ENCODE peak calls at places on chromosome 18, in six cellular contexts. L is A549, T is sigmoid colon, C is adrenal gland, X is IMR-90, S is HCT116. G is an unnamed sample.

GRCh38 chr18:79548077-79548450 is 131.5 kb upstream of the CTDP1 start:
- DNase-seq in C (no peak), S (no peak), X (no peak), T (peak), L (no peak), G (no peak)

GRCh38 chr18:49492694-49493033 is 5.6 kb upstream of the C18orf32 start:
- DNase-seq in C (no peak), L (no peak), S (no peak), T (no peak), X (no peak), G (no peak)

GRCh38 chr18:65955747-65956146 is 204.9 kb downstream of the CDH7 start:
- DNase-seq in T (no peak), X (no peak), C (no peak), L (no peak), S (no peak), G (no peak)

GRCh38 chr18:55236150-55236931 is 277.1 kb upstream of the CCDC68 start:
- DNase-seq in T (no peak), S (no peak), X (peak), L (no peak), C (no peak), G (no peak)

GRCh38 chr18:63320690-63321265 is 1.2 kb upstream of the BCL2 start:
- DNase-seq in S (no peak), L (peak), T (peak), X (peak), C (peak), G (peak)

GRCh38 chr18:48675912-48676311 is 137.1 kb downstream of the CTIF start:
- DNase-seq in C (no peak), T (peak), X (no peak), S (no peak), L (no peak), G (no peak)

GRCh38 chr18:51266736-51267135 is 69.3 kb upstream of the MEX3C start:
- DNase-seq in L (no peak), C (no peak), X (no peak), T (no peak), S (no peak), G (no peak)

GRCh38 chr18:48592540-48592939 is 53.7 kb downstream of the CTIF start:
- DNase-seq in S (no peak), T (no peak), L (no peak), X (no peak), C (no peak), G (no peak)

GRCh38 chr18:35582310-35582682 is 756 bp downstream of the GALNT1 start:
- DNase-seq in X (no peak), S (no peak), L (no peak), T (no peak), C (no peak), G (no peak)

GRCh38 chr18:30862900-30863299 is 179.6 kb downstream of the DSC3 start:
- DNase-seq in T (no peak), X (no peak), L (no peak), C (no peak), S (no peak), G (no peak)

GRCh38 chr18:56402872-56403516 is 235.4 kb downstream of the TXNL1 start:
- DNase-seq in C (no peak), X (peak), S (no peak), L (peak), T (no peak), G (no peak)

GRCh38 chr18:49521251-49521650 is 34.2 kb upstream of the C18orf32 start:
- DNase-seq in X (no peak), L (no peak), C (no peak), T (peak), S (peak), G (no peak)

GRCh38 chr18:79781331-79781941 is 16.3 kb upstream of the KCNG2 start:
- DNase-seq in S (no peak), L (no peak), T (peak), C (no peak), X (no peak), G (peak)

GRCh38 chr18:68394705-68395104 is 320.2 kb downstream of the TMX3 start:
- DNase-seq in T (no peak), X (peak), S (no peak), L (no peak), C (no peak), G (no peak)

GRCh38 chr18:44887227-44887631 is 206.5 kb downstream of the SETBP1 start:
- DNase-seq in T (no peak), S (no peak), C (no peak), X (peak), L (no peak), G (no peak)

GRCh38 chr18:35582899-35583558 is 1.5 kb downstream of the GALNT1 start:
- DNase-seq in C (no peak), S (no peak), X (peak), T (no peak), L (no peak), G (no peak)

GRCh38 chr18:30886998-30887397 is 155.5 kb downstream of the DSC3 start:
- DNase-seq in X (no peak), L (no peak), C (no peak), S (no peak), T (no peak), G (no peak)

GRCh38 chr18:37398248-37398920 is 167.2 kb downstream of the CELF4 start:
- DNase-seq in C (no peak), S (no peak), L (no peak), X (peak), T (no peak), G (no peak)

GRCh38 chr18:13221821-13222220 is 3.3 kb downstream of the LDLRAD4 start:
- DNase-seq in X (no peak), L (no peak), S (no peak), C (peak), T (peak), G (peak)

GRCh38 chr18:59139615-59140286 is at the start of gene SEC11C:
- DNase-seq in S (peak), X (peak), C (peak), T (peak), L (peak), G (peak)
- TF ChIP-seq POLR2A in S (peak), X (no peak), C (no peak), T (no peak), L (peak), G (no peak)

GRCh38 chr18:70337139-70337972 is 48.5 kb downstream of the SOCS6 start:
- DNase-seq in S (peak), T (no peak), X (peak), L (peak), C (peak), G (no peak)
- H3K4me3 ChIP-seq in S (peak), T (no peak), X (no peak), L (no peak), C (no peak), G (no peak)

DNA sequence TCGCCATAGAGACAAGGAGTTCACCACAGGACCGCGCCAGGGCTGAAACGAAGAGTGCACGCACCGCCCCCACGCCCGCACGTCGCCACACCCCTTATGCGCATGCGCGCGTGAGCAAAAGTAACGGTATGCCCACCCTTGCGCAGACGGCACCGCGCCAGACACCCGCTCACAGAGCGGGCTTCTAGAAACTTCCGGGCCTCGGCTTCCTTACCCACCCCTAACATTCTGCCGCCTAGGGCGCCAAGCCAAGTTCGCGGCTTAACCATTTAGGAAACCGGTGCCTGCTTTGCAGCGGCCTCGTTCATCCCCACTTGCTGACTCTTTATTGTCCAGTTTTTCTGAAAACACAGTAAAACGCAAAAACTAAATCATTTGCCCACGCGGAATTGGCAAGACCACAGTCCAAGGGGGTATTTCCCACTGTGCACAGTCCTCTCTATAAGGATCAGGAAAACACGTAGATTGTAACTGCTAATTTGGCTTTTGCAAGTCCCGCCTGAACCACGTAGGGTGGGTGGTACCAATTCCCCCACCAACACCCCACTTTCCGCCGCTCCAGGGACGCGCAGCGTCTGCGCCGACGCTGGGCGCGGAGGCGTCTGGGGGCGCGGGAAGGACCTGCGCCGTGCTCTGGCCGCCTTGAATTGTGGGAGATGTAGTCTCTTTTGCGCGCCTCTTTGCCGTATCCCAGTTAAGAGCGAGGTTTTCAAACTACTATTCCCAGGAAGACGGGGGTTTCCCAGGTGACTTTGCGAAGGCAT is at the start of the genes FBXO15 and TIMM21:
- DNase-seq in T (peak), C (peak), S (peak), L (peak), X (peak), G (peak)
- TF ChIP-seq POLR2A in T (peak), C (peak), S (peak), L (peak), X (peak), G (peak)

DNA sequence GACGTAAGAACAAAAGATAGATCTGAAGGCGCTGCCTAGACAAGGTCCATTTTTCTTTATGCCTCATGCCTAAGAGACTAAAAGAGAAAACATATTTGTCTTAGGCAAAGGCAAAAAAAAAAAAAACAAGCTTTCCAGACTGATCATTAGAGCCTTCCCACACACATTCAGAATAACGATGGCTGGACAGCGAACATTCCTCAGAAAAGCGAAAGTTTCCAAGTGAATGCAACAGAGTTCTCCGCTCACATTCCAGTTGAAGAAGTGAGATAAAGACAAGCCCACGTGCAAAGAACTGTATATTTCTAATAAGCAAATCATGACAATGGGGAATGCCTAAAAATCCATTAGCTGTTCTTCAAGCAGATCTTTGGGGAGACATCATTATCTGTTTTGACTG is 347.9 kb downstream of the METTL4 start:
- DNase-seq in L (no peak), C (no peak), T (no peak), X (no peak), S (no peak), G (no peak)
- H3K4me3 ChIP-seq in L (no peak), C (peak), T (no peak), X (no peak), S (no peak), G (no peak)

DNA sequence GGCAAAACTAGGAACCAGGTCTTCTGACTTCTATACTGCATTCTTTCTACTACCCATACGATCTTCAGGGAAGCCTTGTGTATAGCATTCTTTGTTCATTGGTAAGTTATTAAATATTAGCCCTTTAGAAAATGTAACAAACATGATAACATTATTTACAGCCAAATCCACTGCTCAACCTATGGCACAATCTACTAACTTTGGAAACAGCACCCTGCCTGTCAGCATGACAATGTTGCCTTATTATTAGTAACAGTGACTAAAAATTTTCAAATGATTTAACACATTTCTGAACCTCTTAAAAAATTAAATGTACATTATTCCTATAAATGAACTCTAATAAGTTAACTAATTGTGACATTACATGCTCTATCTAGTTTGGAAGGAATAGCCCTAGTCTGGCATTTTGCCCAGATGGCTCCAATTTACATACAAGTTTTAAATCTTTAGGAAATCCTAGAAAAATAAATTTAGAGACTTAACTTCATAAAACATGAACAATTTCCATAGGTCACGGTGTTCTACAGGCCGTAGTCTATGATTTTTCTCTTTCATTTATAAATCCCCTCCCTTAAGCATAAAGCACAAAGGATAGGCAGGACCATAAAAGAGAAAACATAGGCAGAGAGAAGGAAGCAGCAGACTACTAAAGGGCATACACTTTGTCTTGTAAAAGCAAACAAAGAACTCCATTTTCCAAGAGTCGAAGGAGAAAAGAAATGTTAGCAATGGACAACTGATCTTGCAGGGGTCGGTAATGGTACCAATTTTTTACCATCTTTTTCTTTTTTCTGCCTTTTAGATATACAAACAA is 33.6 kb downstream of the YES1 start:
- DNase-seq in C (no peak), T (no peak), S (no peak), L (no peak), X (peak), G (no peak)
- TF ChIP-seq POLR2A in C (no peak), T (no peak), S (no peak), L (no peak), X (no peak), G (no peak)

GRCh38 chr18:42296723-42297122 is 341.7 kb downstream of the PIK3C3 start:
- DNase-seq in S (no peak), T (no peak), C (no peak), L (no peak), X (no peak), G (no peak)

GRCh38 chr18:42296192-42296591 is 341.2 kb downstream of the PIK3C3 start:
- DNase-seq in T (no peak), S (no peak), C (no peak), L (no peak), X (no peak), G (no peak)

DNA sequence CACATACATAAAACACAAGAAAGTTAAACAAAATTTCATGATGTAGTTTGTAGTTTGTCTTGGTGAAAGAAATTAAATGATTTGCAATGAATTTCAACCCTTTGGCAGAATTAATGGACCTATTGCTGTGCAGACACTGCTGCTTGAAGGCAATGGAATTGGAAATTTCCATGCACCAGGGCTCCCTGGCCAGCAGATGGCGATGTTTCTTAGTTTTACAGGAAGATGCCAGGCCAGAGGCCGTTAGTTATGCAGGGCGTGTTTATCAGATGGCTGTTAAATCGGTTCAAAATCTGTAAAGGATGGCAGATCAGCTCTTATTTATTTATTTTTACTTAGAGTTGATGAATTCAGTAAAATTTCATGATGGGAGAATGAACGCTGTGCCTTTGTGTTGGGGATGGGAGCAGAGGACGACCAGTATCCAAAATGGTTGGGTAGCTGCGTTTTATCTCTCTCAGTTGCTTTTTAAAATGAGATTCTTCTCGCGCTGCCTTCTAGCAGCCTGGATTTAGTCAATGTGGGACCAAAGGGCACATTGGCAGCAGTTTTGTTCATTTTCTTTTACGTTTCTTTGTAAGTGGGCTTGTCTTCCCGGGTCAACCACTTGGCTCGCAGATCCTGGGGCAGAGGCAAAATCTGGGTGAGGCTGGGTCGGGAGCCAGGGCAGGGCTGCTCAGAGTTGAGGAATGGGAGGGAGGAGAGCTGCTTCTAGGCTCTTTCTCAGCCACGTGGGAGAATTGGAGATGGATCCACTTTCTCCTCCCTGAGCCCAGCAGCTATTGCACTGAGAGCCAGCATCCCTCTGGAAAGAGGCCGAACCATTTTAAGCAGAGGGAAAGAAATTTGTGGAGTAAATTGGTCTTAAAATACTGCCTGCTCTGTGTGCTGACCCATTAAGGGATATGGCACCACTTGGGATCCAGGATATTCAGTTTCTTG is 344.0 kb downstream of the PIK3C3 start:
- DNase-seq in T (peak), L (peak), C (peak), X (peak), S (peak), G (peak)
- H3K4me3 ChIP-seq in T (peak), L (no peak), C (peak), X (no peak), S (no peak), G (peak)